ENCODE peak calls at places on chromosomes 7 and 10, in four cellular contexts. M, I, S and V are unnamed samples.
A peak's percentile ranks its signal among the peaks of the same experiment; 100 is the strongest.

GRCh38 chr7:113635492-113635891 is 283.3 kb downstream of the PPP1R3A start:
- DNase-seq in M (no peak), I (no peak), S (no peak), V (no peak)

GRCh38 chr7:99365318-99366141 is 9.0 kb upstream of the ARPC1B start:
- DNase-seq in M (no peak), I (no peak), S (no peak), V (no peak)

GRCh38 chr7:104851268-104851667 is 162.7 kb upstream of the KMT2E start:
- DNase-seq in M (no peak), I (no peak), S (no peak), V (no peak)

GRCh38 chr10:103479135-103479534 is at the start of gene CALHM3:
- DNase-seq in M (no peak), I (no peak), S (no peak), V (no peak)

GRCh38 chr10:125121003-125121402 is 39.4 kb downstream of the CTBP2 start:
- DNase-seq in M (no peak), I (no peak), S (no peak), V (no peak)

GRCh38 chr7:47351233-47352154 is 230.4 kb downstream of the TNS3 start:
- DNase-seq in M (no peak), I (peak; percentile 5), S (no peak), V (no peak)

GRCh38 chr7:36966039-36966438 is 241.7 kb upstream of the AOAH start:
- DNase-seq in M (no peak), I (no peak), S (no peak), V (no peak)

GRCh38 chr10:28685717-28686116 is 8.4 kb downstream of the BAMBI start:
- DNase-seq in M (no peak), I (no peak), S (no peak), V (no peak)

GRCh38 chr10:22681783-22682183 is 32.6 kb downstream of the PIP4K2A start:
- DNase-seq in M (no peak), I (no peak), S (peak; percentile 81), V (no peak)

DNA sequence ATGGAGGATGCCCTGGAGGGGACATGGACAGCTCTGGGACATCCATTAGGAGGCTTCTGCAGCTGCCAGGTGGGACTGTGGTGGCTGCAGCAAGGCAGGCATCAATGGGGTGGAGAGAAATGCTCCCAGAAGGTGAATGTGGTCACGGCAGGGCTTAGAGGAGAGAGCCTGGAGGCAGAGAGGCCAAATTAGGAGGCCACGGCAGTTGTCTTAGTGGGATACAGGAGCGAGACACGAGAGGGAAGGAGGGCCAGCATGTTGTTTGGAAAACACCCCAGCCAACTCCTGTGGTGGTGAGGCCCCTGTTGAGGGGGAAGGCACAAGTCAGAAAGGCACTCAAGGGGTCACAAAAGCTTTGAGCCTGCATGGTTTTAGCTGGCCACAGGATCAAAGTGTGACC is 14.6 kb upstream of the ECHDC3 start:
- DNase-seq in M (no peak), I (no peak), S (no peak), V (no peak)
- H3K4me3 ChIP-seq in M (no peak overlapping the region), I (no peak overlapping the region), S (no peak overlapping the region), V (no peak overlapping the region)

DNA sequence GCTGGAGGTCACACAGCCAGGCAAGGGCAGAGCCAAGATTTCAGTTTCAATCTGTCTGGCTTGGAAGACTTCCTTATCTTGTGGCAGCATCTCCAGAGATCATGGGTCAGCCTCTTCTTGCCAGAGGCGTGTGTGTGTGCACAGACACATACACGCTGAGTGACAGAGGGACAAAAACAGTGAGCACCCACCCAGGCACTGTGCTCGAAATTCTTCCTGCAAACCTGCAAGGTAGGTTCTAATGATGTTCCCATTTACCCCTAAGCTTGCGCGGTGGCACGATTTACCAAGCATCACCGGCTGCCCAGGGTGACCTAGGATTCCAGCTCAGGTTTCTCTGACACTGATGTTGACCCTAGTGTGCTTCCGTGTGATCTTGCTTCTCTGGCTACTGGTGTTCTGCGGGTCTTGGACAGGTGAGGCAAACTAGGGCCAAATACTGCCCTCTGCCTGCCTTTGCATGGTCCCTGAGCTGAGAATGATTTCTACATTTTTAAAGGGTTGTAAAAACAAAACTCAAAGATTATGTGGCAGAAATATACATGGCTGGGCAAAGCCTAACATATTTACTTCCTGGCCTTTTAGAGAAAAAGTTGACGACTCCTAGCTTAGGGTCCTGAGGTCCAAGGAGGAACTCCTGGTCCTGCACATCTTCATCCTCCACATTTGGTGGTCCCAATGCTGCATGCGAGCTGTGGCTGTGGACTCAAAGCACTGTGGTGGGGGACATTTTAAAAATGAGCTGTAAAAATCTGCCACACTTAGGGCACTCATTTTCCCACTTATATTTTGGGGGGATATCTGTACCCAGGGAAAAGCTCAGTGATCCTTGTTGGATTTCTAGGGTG is 268.5 kb downstream of the RPS24 start:
- DNase-seq in M (no peak), I (peak; percentile 11), S (no peak), V (no peak)
- TF ChIP-seq CTCF in M (no peak), I (no peak), S (peak; percentile 46), V (no peak)

GRCh38 chr7:1344981-1345701 is 112.5 kb downstream of the UNCX start:
- DNase-seq in M (no peak), I (no peak), S (no peak), V (no peak)
- H3K27me3 ChIP-seq in M (peaks cover 100% of the 10 kb centered on the region), I (no peaks in the 10 kb centered on the region), S (peaks cover 3% of the 10 kb centered on the region), V (no peaks in the 10 kb centered on the region)

GRCh38 chr7:137987563-137987962 is 14.3 kb downstream of the CREB3L2 start:
- DNase-seq in M (no peak), I (no peak), S (no peak), V (no peak)

GRCh38 chr7:137987011-137987334 is 14.9 kb downstream of the CREB3L2 start:
- DNase-seq in M (no peak), I (no peak), S (no peak), V (no peak)

GRCh38 chr7:137985253-137985896 is 16.5 kb downstream of the CREB3L2 start:
- DNase-seq in M (no peak), I (no peak), S (peak; percentile 65), V (peak; percentile 74)

GRCh38 chr7:137985897-137986251 is 16.0 kb downstream of the CREB3L2 start:
- DNase-seq in M (no peak), I (no peak), S (no peak), V (peak; percentile 66)

GRCh38 chr7:137986252-137987010 is 15.5 kb downstream of the CREB3L2 start:
- DNase-seq in M (no peak), I (peak; percentile 64), S (no peak), V (peak; percentile 51)
- H3K4me3 ChIP-seq in M (no peak overlapping the region), I (no peak overlapping the region), S (no peak overlapping the region), V (peak overlapping the region; percentile 35)

GRCh38 chr10:71725998-71726672 is 6.6 kb upstream of the C10orf105 start:
- DNase-seq in M (no peak), I (no peak), S (peak; percentile 38), V (peak; percentile 43)
- TF ChIP-seq CTCF in M (peak; percentile 42), I (peak; percentile 7), S (peak; percentile 68), V (peak; percentile 60)

GRCh38 chr7:155557778-155558177 is 11.4 kb upstream of the CNPY1 start:
- DNase-seq in M (no peak), I (no peak), S (no peak), V (no peak)
- H3K27me3 ChIP-seq in M (peaks cover 59% of the 10 kb centered on the region), I (no peaks in the 10 kb centered on the region), S (no peaks in the 10 kb centered on the region), V (peaks cover 2% of the 10 kb centered on the region)

GRCh38 chr7:30168800-30169584 is 34.2 kb downstream of the MTURN start:
- DNase-seq in M (no peak), I (peak; percentile 37), S (peak; percentile 88), V (no peak)
- H3K4me3 ChIP-seq in M (no peak overlapping the region), I (no peak overlapping the region), S (peak overlapping the region; percentile 6), V (no peak overlapping the region)